ENCODE peak calls at places on chromosomes 12 and 14, in six cellular contexts. F is fibroblast of pulmonary artery; Y is activated CD8-positive, alpha-beta memory T cell treated with anti-CD3 and anti-CD28 coated beads for 4 hours; Q is ecto neural progenitor cell; L is NCI-H226; C is AG08396. P is an unnamed sample.

GRCh38 chr12:118082161-118082560 is 21.2 kb upstream of the WSB2 start:
- DNase-seq in Q (no peak), Y (no peak), C (no peak), L (no peak), F (no peak), P (no peak)

GRCh38 chr12:2902287-2902880 is 11.7 kb downstream of the TULP3 start:
- DNase-seq in Y (no peak), F (peak), C (peak), L (no peak), Q (no peak), P (no peak)

GRCh38 chr12:51399893-51400292 is 8.7 kb upstream of the GALNT6 start:
- DNase-seq in L (no peak), C (no peak), F (no peak), Q (no peak), Y (no peak), P (no peak)

GRCh38 chr14:105945891-105946290 is 419.5 kb downstream of the TMEM121 start:
- DNase-seq in Q (no peak), F (no peak), L (no peak), Y (no peak), C (no peak), P (no peak)

GRCh38 chr12:40225337-40225983 is 663 bp downstream of the LRRK2 start:
- DNase-seq in L (no peak), F (no peak), Y (no peak), C (no peak), Q (no peak), P (no peak)

GRCh38 chr12:111759991-111760390 is 6.7 kb upstream of the ALDH2 start:
- DNase-seq in F (no peak), Q (no peak), C (no peak), L (no peak), Y (no peak), P (no peak)

GRCh38 chr12:25311501-25311900 is 60.8 kb upstream of the KRAS start:
- DNase-seq in Q (no peak), C (no peak), Y (no peak), L (no peak), F (no peak), P (no peak)

GRCh38 chr14:102759416-102759815 is 17.8 kb upstream of the TRAF3 start:
- DNase-seq in C (peak), Q (no peak), F (no peak), Y (no peak), L (no peak), P (peak)

GRCh38 chr12:19018302-19018980 is 111.1 kb upstream of the PLEKHA5 start:
- DNase-seq in Q (no peak), Y (no peak), L (peak), F (peak), C (peak), P (no peak)

GRCh38 chr12:49413010-49413409 is 45.7 kb downstream of the SPATS2 start:
- DNase-seq in F (peak), C (peak), Y (no peak), Q (no peak), L (no peak), P (no peak)

GRCh38 chr12:53461059-53461458 is 9.2 kb downstream of the PCBP2 start:
- DNase-seq in Y (no peak), C (no peak), L (no peak), Q (no peak), F (no peak), P (no peak)

GRCh38 chr14:34824256-34824655 is 50.9 kb downstream of the BAZ1A start:
- DNase-seq in Q (no peak), F (no peak), C (no peak), L (no peak), Y (no peak), P (no peak)

GRCh38 chr12:15289192-15289591 is 33.1 kb upstream of the PTPRO start:
- DNase-seq in F (no peak), Q (no peak), Y (no peak), L (no peak), C (no peak), P (no peak)

GRCh38 chr12:56190695-56191155 is 1.4 kb upstream of the SMARCC2 start:
- DNase-seq in L (no peak), Y (no peak), F (no peak), C (no peak), Q (no peak), P (no peak)

GRCh38 chr12:120754792-120755191 is 29.2 kb downstream of the ACADS start:
- DNase-seq in C (no peak), F (no peak), Y (no peak), L (no peak), Q (no peak), P (no peak)

GRCh38 chr14:93984070-93984469 is 7.7 kb upstream of the ASB2 start:
- DNase-seq in F (no peak), C (peak), Y (no peak), Q (no peak), L (no peak), P (no peak)

P was measured in NCI-H510A treated with DMSO at 0.1 percent for 48 hours.